ENCODE peak calls at places on chromosome 22, in four cellular contexts. One of them, this sample, is unnamed.

GRCh38 chr22:20946080-20946986 is 20.7 kb upstream of the AIFM3 start:
- DNase-seq in GM23338: no peak
- DNase-seq in mucosa of gallbladder: no peak
- DNase-seq in NCI-H460: no peak
- DNase-seq in this sample: no peak

GRCh38 chr22:36900880-36901279 is 12.5 kb upstream of the CSF2RB start:
- DNase-seq in NCI-H460: no peak
- DNase-seq in GM23338: peak
- DNase-seq in mucosa of gallbladder: no peak
- DNase-seq in this sample: no peak

GRCh38 chr22:44394246-44395115 is 81.7 kb upstream of the SHISAL1 start:
- DNase-seq in GM23338: no peak
- DNase-seq in mucosa of gallbladder: no peak
- DNase-seq in NCI-H460: no peak
- DNase-seq in this sample: peak

GRCh38 chr22:19693981-19694670 is 20.2 kb upstream of the SEPTIN5 start:
- DNase-seq in NCI-H460: no peak
- DNase-seq in mucosa of gallbladder: no peak
- DNase-seq in GM23338: no peak
- DNase-seq in this sample: no peak

GRCh38 chr22:45034821-45035220 is 25.0 kb upstream of the PHF21B start:
- DNase-seq in mucosa of gallbladder: no peak
- DNase-seq in GM23338: no peak
- DNase-seq in NCI-H460: no peak
- DNase-seq in this sample: no peak

GRCh38 chr22:34489861-34490260 is 569.6 kb upstream of the LARGE1 start:
- DNase-seq in mucosa of gallbladder: no peak
- DNase-seq in NCI-H460: no peak
- DNase-seq in GM23338: no peak
- DNase-seq in this sample: no peak

GRCh38 chr22:22753526-22754267 is 109.3 kb downstream of the GGTLC2 start:
- DNase-seq in NCI-H460: peak
- DNase-seq in GM23338: peak
- DNase-seq in mucosa of gallbladder: peak
- DNase-seq in this sample: peak

GRCh38 chr22:38861927-38862326 is 10.1 kb downstream of the CBX6 start:
- DNase-seq in GM23338: no peak
- DNase-seq in NCI-H460: no peak
- DNase-seq in mucosa of gallbladder: no peak
- DNase-seq in this sample: no peak

GRCh38 chr22:26845016-26845728 is 187.8 kb downstream of the MIAT start:
- DNase-seq in mucosa of gallbladder: peak
- DNase-seq in NCI-H460: no peak
- DNase-seq in GM23338: no peak
- DNase-seq in this sample: no peak

GRCh38 chr22:42814215-42814614 is 42.9 kb downstream of the ARFGAP3 start:
- DNase-seq in GM23338: no peak
- DNase-seq in mucosa of gallbladder: peak
- DNase-seq in NCI-H460: no peak
- DNase-seq in this sample: no peak